ENCODE peak calls at places on chromosomes 1 and 21, in eight cellular contexts. J is AG10803, K is Calu3, H is neural crest cell, G is heart left ventricle, T is tibial artery, F is RWPE2, N is endodermal cell. S is an unnamed sample.

GRCh38 chr1:218395916-218396315 is 50.8 kb downstream of the TGFB2 start:
- DNase-seq in J (no peak), K (no peak), H (no peak), G (no peak), T (no peak), F (no peak), N (no peak), S (no peak)

GRCh38 chr1:95286479-95286878 is 52.5 kb downstream of the RWDD3 start:
- DNase-seq in J (no peak), K (peak), H (no peak), G (no peak), T (no peak), F (no peak), N (peak), S (no peak)

GRCh38 chr1:160681067-160681890 is 30.3 kb downstream of the CD48 start:
- DNase-seq in J (peak), K (peak), H (peak), G (peak), T (peak), F (no peak), N (peak), S (no peak)

GRCh38 chr1:154326546-154327465 is 1.5 kb downstream of the ATP8B2 start:
- DNase-seq in J (peak), K (no peak), H (no peak), G (peak), T (peak), F (no peak), N (no peak), S (no peak)

GRCh38 chr1:9825101-9826074 is 1.6 kb upstream of the CLSTN1 start:
- DNase-seq in J (peak), K (peak), H (no peak), G (no peak), T (peak), F (peak), N (peak), S (no peak)

GRCh38 chr1:157377216-157377821 is 175.0 kb downstream of the FCRL5 start:
- DNase-seq in J (peak), K (peak), H (peak), G (no peak), T (no peak), F (no peak), N (peak), S (no peak)

GRCh38 chr21:20882462-20883415 is 115.5 kb upstream of the NCAM2 start:
- DNase-seq in J (no peak), K (peak), H (peak), G (no peak), T (no peak), F (no peak), N (peak), S (no peak)

GRCh38 chr1:22317231-22317919 is 134.3 kb upstream of the ZBTB40 start:
- DNase-seq in J (no peak), K (peak), H (peak), G (no peak), T (no peak), F (no peak), N (peak), S (no peak)

GRCh38 chr1:11851171-11851570 is 3.6 kb upstream of the NPPA start:
- DNase-seq in J (peak), K (no peak), H (no peak), G (no peak), T (no peak), F (no peak), N (no peak), S (no peak)

GRCh38 chr1:3332662-3333061 is 121.8 kb upstream of the ARHGEF16 start:
- DNase-seq in J (no peak), K (no peak), H (no peak), G (no peak), T (no peak), F (no peak), N (no peak), S (no peak)

GRCh38 chr1:25107643-25108010 is 124.7 kb downstream of the SYF2 start:
- DNase-seq in J (peak), K (no peak), H (no peak), G (no peak), T (no peak), F (no peak), N (no peak), S (no peak)

GRCh38 chr1:111768625-111769024 is 12.9 kb downstream of the DDX20 start:
- DNase-seq in J (no peak), K (no peak), H (no peak), G (no peak), T (no peak), F (no peak), N (no peak), S (no peak)

GRCh38 chr1:230820568-230820967 is 47.8 kb downstream of the C1orf198 start:
- DNase-seq in J (no peak), K (no peak), H (no peak), G (no peak), T (no peak), F (no peak), N (peak), S (no peak)

GRCh38 chr1:79079770-79080169 is 73.2 kb upstream of the ADGRL4 start:
- DNase-seq in J (peak), K (peak), H (no peak), G (peak), T (peak), F (no peak), N (peak), S (no peak)

GRCh38 chr1:231636157-231636556 is 9.6 kb downstream of the DISC1 start:
- DNase-seq in J (peak), K (no peak), H (no peak), G (no peak), T (no peak), F (no peak), N (peak), S (no peak)

GRCh38 chr1:87644500-87645245 is 316.0 kb downstream of the LMO4 start:
- DNase-seq in J (peak), K (peak), H (no peak), G (no peak), T (no peak), F (no peak), N (no peak), S (no peak)

GRCh38 chr1:188137221-188137620 is 1308.5 kb downstream of the PLA2G4A start:
- DNase-seq in J (no peak), K (no peak), H (no peak), G (no peak), T (no peak), F (no peak), N (no peak), S (no peak)

GRCh38 chr1:29341936-29342335 is 105.6 kb downstream of the PTPRU start:
- DNase-seq in J (no peak), K (no peak), H (no peak), G (no peak), T (no peak), F (peak), N (no peak), S (no peak)

GRCh38 chr1:167667536-167667935 is 37.5 kb downstream of the RCSD1 start:
- DNase-seq in J (no peak), K (no peak), H (no peak), G (no peak), T (no peak), F (no peak), N (no peak), S (no peak)

GRCh38 chr1:47334765-47335435 is 1.3 kb downstream of the CMPK1 start:
- DNase-seq in J (no peak), K (no peak), H (no peak), G (no peak), T (no peak), F (no peak), N (no peak), S (no peak)

GRCh38 chr21:32574946-32575925 is 10.1 kb downstream of the TCP10L start:
- DNase-seq in J (no peak), K (no peak), H (no peak), G (no peak), T (no peak), F (no peak), N (peak), S (no peak)

GRCh38 chr21:32576011-32576410 is 9.3 kb downstream of the TCP10L start:
- DNase-seq in J (no peak), K (no peak), H (no peak), G (no peak), T (no peak), F (no peak), N (peak), S (no peak)

GRCh38 chr21:32580949-32581348 is 4.4 kb downstream of the TCP10L start:
- DNase-seq in J (no peak), K (no peak), H (no peak), G (no peak), T (no peak), F (no peak), N (no peak), S (no peak)

GRCh38 chr21:32581732-32582131 is 3.6 kb downstream of the TCP10L start:
- DNase-seq in J (no peak), K (no peak), H (no peak), G (no peak), T (no peak), F (no peak), N (peak), S (no peak)

DNA sequence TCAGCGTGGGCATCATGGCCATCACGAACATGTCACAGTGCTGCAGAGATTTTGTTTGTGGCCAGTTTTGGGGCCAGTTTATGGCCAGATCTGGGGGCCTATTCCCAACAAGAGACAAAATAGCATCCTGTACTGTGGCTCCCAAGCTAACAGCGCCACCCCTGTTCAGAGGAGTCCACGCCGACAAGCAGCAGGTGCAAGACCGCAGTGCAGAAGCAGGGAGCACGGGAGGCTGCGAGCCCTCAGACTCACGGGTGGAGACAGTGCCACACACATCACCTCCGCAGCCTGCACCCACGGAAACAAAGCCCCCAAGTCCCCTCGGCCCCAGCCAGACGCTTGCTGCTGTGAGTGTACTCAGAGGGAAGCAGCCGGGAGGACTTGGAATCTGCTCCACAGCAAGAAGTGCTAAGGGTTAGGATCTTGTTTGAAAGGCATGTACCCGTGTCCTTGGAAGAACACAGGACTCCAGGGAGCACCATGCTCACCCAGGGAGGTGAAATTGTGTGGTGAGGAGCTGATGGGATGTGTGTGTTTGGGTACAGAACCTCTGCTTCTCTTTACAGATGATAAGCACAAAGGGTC is 7.1 kb downstream of the TCP10L start:
- DNase-seq in J (peak), K (peak), H (no peak), G (no peak), T (no peak), F (no peak), N (peak), S (no peak)
- TF ChIP-seq CTCF in J (peak), K (no peak), H (peak), G (no peak), T (no peak), F (peak), N (peak), S (peak)

GRCh38 chr21:44368711-44369446 is 15.5 kb downstream of the TRPM2 start:
- DNase-seq in J (no peak), K (no peak), H (no peak), G (peak), T (no peak), F (peak), N (peak), S (no peak)
- TF ChIP-seq CTCF in J (no peak), K (no peak), H (no peak), G (no peak), T (no peak), F (no peak), N (peak), S (no peak)

GRCh38 chr1:46303038-46303871 is at the start of the genes LRRC41 and UQCRH:
- DNase-seq in J (peak), K (peak), H (peak), G (peak), T (peak), F (peak), N (peak), S (peak)
- TF ChIP-seq CTCF in J (no peak), K (no peak), H (no peak), G (no peak), T (no peak), F (no peak), N (no peak), S (peak)

DNA sequence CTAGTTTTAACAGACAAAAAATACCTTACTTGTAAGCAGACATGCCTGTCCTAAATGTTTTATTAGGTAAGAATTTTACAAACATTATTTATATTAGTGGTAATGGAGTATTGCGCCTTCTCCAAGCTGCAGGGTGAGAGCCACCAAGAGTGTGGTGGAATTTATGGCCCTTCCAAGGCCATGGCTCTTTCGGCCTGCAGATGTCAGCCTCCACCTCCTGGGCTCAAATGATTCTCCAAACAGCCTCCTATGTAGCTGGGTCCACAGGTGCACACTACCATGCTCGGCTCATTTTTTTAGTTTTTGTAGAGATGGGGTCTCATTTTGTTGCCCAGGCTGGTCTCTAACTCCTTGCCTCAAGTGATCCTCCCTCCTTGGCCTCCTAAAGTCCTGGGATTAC is 56.3 kb downstream of the ITGB3BP start:
- DNase-seq in J (no peak), K (no peak), H (no peak), G (no peak), T (no peak), F (no peak), N (peak), S (no peak)
- TF ChIP-seq CTCF in J (no peak), K (no peak), H (no peak), G (peak), T (no peak), F (no peak), N (peak), S (peak)

DNA sequence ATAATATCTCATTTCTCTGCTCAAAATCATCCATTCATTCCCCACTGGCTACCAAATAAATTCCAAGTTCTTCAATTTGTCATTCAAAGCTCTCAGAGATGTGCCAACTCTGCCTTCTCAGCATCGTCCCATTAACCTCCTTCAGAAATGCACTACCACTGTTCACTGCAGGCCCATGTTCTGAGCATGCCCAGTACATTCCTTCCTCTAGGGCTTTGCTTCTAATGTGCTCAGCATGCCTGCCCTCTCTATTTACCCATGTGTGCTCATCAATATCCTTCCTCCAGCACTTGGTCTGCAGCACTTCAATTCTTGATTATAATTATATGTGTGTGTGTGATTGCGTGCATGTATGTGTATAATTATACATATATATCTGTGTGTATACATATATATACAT is 36.1 kb upstream of the RGS8 start:
- DNase-seq in J (peak), K (peak), H (no peak), G (no peak), T (no peak), F (no peak), N (peak), S (no peak)
- TF ChIP-seq CTCF in J (peak), K (peak), H (peak), G (no peak), T (no peak), F (no peak), N (peak), S (no peak)

DNA sequence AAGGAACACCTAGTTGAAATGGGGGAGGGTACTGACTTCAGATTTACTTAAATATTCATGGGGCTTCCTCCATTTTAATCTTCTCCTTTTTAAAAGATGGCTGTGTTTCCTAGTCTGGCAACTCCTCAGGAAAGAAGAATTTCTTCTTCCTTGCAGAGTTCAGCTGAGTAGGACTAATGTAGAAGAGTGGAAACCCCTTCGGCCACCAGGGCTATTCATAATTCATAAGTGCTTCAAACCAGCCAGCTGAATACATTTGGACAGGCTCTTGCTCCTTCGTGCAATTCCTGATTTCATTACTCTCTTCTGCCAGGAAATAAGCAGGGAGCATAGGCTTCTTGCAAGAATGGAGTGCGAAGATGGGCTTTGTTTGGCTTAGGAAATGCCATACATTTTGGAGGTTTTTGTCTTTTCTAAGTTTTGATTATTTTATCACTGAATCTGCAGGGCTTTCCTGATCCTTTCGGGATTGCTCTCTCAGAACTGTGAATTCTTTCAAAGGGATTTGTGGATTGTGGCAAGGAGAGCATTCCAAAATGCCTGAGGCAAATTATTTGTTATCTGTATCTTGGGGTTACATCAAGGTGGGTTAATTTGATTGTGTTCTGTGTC is 179.5 kb upstream of the SGIP1 start:
- DNase-seq in J (peak), K (no peak), H (no peak), G (no peak), T (no peak), F (no peak), N (peak), S (no peak)
- TF ChIP-seq CTCF in J (peak), K (no peak), H (no peak), G (no peak), T (no peak), F (no peak), N (no peak), S (no peak)

S was measured in D721Med.